ENCODE peak calls at places on chromosomes 12 and 14, in five cellular contexts. Z, H, P, A and J are unnamed samples. For H3K4me1 and H3K36me3, the result is how much of the 10 kb centered on the place peaks cover.

GRCh38 chr14:94689985-94690400 is 77.8 kb downstream of the SERPINA3 start:
- DNase-seq in Z (no peak), A (no peak), P (no peak), H (no peak), J (no peak)

GRCh38 chr14:56057071-56057865 is 60.9 kb upstream of the PELI2 start:
- DNase-seq in A (no peak), H (no peak), Z (no peak), P (peak), J (no peak)

GRCh38 chr12:117100251-117100650 is 1.0 kb upstream of the TESC start:
- DNase-seq in A (no peak), H (no peak), Z (no peak), P (peak), J (no peak)

GRCh38 chr12:95820096-95820703 is 29.6 kb upstream of the NTN4 start:
- DNase-seq in Z (peak), H (no peak), A (no peak), P (no peak), J (no peak)

GRCh38 chr12:108312885-108313203 is 26.3 kb downstream of the CMKLR1 start:
- DNase-seq in H (no peak), P (no peak), Z (peak), A (no peak), J (no peak)

GRCh38 chr12:62290804-62291203 is 30.6 kb downstream of the USP15 start:
- DNase-seq in H (no peak), A (no peak), Z (no peak), P (no peak), J (no peak)

GRCh38 chr14:101480747-101481530 is 80.4 kb upstream of the DIO3 start:
- DNase-seq in Z (peak), H (no peak), A (no peak), P (no peak), J (no peak)

GRCh38 chr12:3303410-3304136 is 187.4 kb upstream of the PRMT8 start:
- DNase-seq in A (no peak), P (no peak), Z (no peak), H (no peak), J (no peak)

GRCh38 chr12:91344408-91344807 is 161.8 kb upstream of the DCN start:
- DNase-seq in Z (no peak), P (no peak), H (no peak), A (no peak), J (no peak)

GRCh38 chr12:101838628-101839323 is 8.0 kb upstream of the GNPTAB start:
- DNase-seq in Z (no peak), P (no peak), A (no peak), H (no peak), J (no peak)

GRCh38 chr12:101876861-101877815 is at the start of gene DRAM1:
- DNase-seq in A (peak), P (peak), Z (peak), H (peak), J (peak)

GRCh38 chr14:100398044-100398443 is 74.9 kb downstream of the SLC25A47 start:
- DNase-seq in A (no peak), Z (no peak), H (no peak), P (peak), J (no peak)

GRCh38 chr14:39322807-39323206 is 89.1 kb downstream of the MIA2 start:
- DNase-seq in Z (peak), P (no peak), H (no peak), A (no peak), J (no peak)

GRCh38 chr12:12230275-12230674 is 36.6 kb downstream of the LRP6 start:
- DNase-seq in A (no peak), P (no peak), Z (no peak), H (no peak), J (no peak)

GRCh38 chr14:97838986-97839385 is 1041.8 kb downstream of the VRK1 start:
- DNase-seq in H (no peak), A (no peak), Z (no peak), P (no peak), J (no peak)

GRCh38 chr14:79584679-79585078 is 626.6 kb downstream of the DIO2 start:
- DNase-seq in A (no peak), H (no peak), P (no peak), Z (peak), J (no peak)

GRCh38 chr14:90511795-90512331 is 115.0 kb downstream of the CALM1 start:
- DNase-seq in Z (no peak), P (no peak), H (no peak), A (no peak), J (no peak)

GRCh38 chr12:95358111-95359083 is 115.6 kb upstream of the METAP2 start:
- DNase-seq in A (no peak), H (no peak), Z (peak), P (no peak), J (no peak)

GRCh38 chr14:77547512-77547911 is 48.9 kb upstream of the ISM2 start:
- DNase-seq in Z (no peak), A (no peak), P (no peak), H (no peak), J (no peak)

GRCh38 chr12:93003540-93004239 is 74.6 kb upstream of the EEA1 start:
- DNase-seq in A (no peak), P (no peak), Z (peak), H (no peak), J (no peak)

GRCh38 chr12:46963977-46964376 is 115.4 kb upstream of the PCED1B start:
- DNase-seq in Z (peak), A (no peak), P (no peak), H (no peak), J (no peak)

GRCh38 chr12:120834489-120835303 is 69.5 kb downstream of the SPPL3 start:
- DNase-seq in Z (no peak), P (no peak), H (no peak), A (no peak), J (no peak)

GRCh38 chr12:109191621-109192250 is 75.3 kb downstream of the ACACB start:
- DNase-seq in Z (no peak), H (no peak), P (no peak), A (no peak), J (no peak)

GRCh38 chr12:89234324-89235114 is 117.8 kb downstream of the DUSP6 start:
- DNase-seq in A (no peak), Z (no peak), P (no peak), H (no peak), J (no peak)

GRCh38 chr12:109693160-109693559 is 20.5 kb upstream of the FAM222A start:
- DNase-seq in H (no peak), P (no peak), Z (no peak), A (no peak), J (no peak)

GRCh38 chr14:24390696-24391468 is 7.9 kb upstream of the NYNRIN start:
- DNase-seq in Z (no peak), H (no peak), P (no peak), A (no peak), J (no peak)

GRCh38 chr14:33707751-33708150 is 243.1 kb downstream of the EGLN3 start:
- DNase-seq in Z (no peak), H (no peak), A (no peak), P (no peak), J (no peak)

GRCh38 chr12:50525422-50525821 is 20.6 kb downstream of the DIP2B start:
- DNase-seq in P (no peak), A (no peak), H (no peak), Z (no peak), J (no peak)

GRCh38 chr14:82403972-82404371 is 870.3 kb upstream of the SEL1L start:
- DNase-seq in P (no peak), Z (no peak), H (no peak), A (no peak), J (no peak)

GRCh38 chr12:51009038-51009437 is 17.1 kb downstream of the SLC11A2 start:
- DNase-seq in Z (peak), P (no peak), H (peak), A (peak), J (peak)

GRCh38 chr12:93536111-93536765 is 36.2 kb upstream of the SOCS2 start:
- DNase-seq in Z (no peak), A (no peak), P (no peak), H (no peak), J (no peak)

GRCh38 chr14:81435578-81436295 is 35.6 kb upstream of the STON2 start:
- DNase-seq in H (no peak), A (peak), Z (peak), P (peak), J (no peak)

GRCh38 chr12:32273712-32274111 is 125.6 kb upstream of the FGD4 start:
- DNase-seq in P (peak), A (peak), H (no peak), Z (no peak), J (no peak)

GRCh38 chr14:54606178-54606577 is 39.2 kb downstream of the SAMD4A start:
- DNase-seq in A (no peak), H (no peak), Z (peak), P (no peak), J (no peak)

GRCh38 chr12:32032205-32032810 is 73.1 kb downstream of the RESF1 start:
- DNase-seq in P (no peak), A (no peak), Z (peak), H (no peak), J (no peak)

GRCh38 chr12:88522961-88523360 is 57.3 kb downstream of the KITLG start:
- DNase-seq in P (no peak), A (no peak), Z (no peak), H (no peak), J (no peak)

DNA sequence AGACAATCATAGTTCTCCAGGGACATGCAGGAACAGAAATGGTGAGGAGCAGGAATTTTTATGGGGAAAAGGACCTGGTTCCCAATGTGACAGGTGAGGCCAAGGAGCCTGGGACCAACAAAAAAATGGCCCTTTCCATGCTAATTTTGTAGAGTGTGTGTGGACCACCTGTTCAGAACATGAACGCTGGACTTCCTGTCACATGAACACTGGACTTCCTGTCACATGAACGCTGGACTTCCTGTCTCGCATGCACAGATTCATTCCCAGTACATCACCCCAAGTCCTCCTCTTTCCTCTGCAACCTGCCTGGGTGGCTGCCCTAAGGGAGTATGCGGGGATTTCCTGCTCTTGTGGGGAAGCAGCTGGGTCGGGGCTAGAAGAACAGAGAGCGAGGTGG is 10.1 kb downstream of the FGF6 start:
- DNase-seq in A (no peak), Z (no peak), H (no peak), P (no peak), J (no peak)
- H3K4me1 ChIP-seq in A (under half), Z (under half), H (under half), P (under half), J (under half)

GRCh38 chr12:56678852-56679251 is 9.2 kb downstream of the PTGES3 start:
- DNase-seq in P (no peak), H (no peak), Z (no peak), A (no peak), J (no peak)

GRCh38 chr12:56682323-56682722 is 5.8 kb downstream of the PTGES3 start:
- DNase-seq in H (no peak), A (no peak), Z (no peak), P (no peak), J (no peak)

GRCh38 chr12:56677680-56678079 is 10.4 kb downstream of the PTGES3 start:
- DNase-seq in P (no peak), Z (no peak), A (no peak), H (no peak), J (no peak)

GRCh38 chr12:56676851-56677601 is 11.1 kb downstream of the PTGES3 start:
- DNase-seq in Z (no peak), H (no peak), P (no peak), A (no peak), J (no peak)

GRCh38 chr12:56679834-56680575 is 8.1 kb downstream of the PTGES3 start:
- DNase-seq in Z (no peak), H (no peak), A (no peak), P (no peak), J (no peak)
- H3K36me3 ChIP-seq in Z (under half), H (under half), A (under half), P (half or more), J (under half)

DNA sequence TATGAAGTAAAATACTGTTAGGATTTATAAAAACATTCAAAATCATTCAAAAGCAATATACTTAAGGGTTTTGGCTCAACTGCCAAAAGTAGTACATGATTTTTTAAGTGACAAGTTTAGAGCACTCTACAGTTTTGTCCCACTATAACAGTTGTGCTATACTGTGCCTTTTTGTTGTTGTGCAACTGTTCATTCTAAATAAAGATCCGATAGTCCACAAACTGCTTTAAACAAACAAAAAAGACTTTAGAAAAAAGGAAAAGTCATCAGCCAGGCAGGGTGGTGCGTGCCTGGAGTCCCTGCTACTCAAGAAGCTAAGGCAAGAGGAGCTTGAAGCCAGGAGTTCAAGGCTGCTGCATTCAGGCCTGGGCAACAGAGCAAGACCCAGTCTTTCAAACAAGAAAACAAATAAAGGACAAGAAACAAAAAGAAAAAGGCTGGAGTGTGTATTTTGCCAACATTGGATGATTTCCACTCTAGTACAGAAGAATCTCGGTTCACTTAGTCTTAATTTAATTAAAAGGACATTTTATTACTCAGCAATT is 7.3 kb downstream of the C2CD5 start:
- DNase-seq in P (no peak), A (no peak), H (no peak), Z (no peak), J (no peak)
- H3K4me1 ChIP-seq in P (under half), A (under half), H (under half), Z (under half), J (under half)

DNA sequence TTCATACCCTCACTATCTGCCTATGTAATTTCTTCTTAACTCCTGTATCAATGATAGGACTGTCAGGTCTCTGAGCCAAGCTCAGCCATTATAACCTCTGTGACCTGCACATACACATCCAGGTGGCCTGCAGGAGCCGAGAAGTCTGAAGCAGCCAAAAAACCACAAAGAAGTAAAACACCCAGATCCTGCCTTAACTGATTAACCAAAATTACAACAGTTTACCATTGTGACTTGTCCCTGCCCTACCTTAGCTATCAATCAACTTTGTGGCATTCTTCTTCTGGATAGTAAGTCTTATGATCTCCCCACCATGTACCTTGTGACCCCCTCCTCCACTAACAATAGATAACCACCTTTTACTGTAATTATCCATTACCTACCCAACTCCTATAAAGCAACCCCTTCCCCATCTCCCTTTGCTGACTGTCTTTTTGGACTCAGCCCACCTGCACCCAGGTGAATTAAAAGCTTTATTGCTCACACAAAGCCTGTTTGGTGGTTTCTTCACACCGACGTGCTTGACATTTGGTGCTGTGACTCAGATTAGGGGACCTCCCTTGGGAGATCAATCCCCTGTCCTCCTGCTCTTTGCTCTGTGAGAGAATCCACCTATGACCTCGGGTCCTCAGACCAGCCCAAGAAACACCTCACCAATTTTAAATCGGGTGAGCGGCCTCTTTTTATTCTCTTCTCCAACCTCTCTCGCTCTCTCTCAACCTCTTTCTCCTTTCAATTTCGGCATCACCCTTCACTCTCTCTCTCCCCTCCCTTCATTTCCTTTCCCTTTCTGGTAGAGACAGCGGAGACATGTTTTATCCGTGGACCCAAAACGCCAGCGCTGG is 11.5 kb upstream of the LGMN start:
- DNase-seq in Z (no peak), P (no peak), H (no peak), A (no peak), J (no peak)
- H3K36me3 ChIP-seq in Z (under half), P (under half), H (under half), A (under half), J (under half)